ENCODE peak calls at places on chromosomes 2 and 18, in four cellular contexts. One of them, this sample, is unnamed.

GRCh38 chr2:122218596-122218995 is 463.1 kb downstream of the TSN start:
- DNase-seq in WERI-Rb-1: no peak
- DNase-seq in hepatocyte: no peak
- DNase-seq in H9: no peak
- DNase-seq in this sample: no peak

GRCh38 chr2:227406177-227407031 is 18.7 kb upstream of the SCYGR1 start:
- DNase-seq in WERI-Rb-1: peak; percentile 50
- DNase-seq in hepatocyte: peak; percentile 93
- DNase-seq in H9: peak; percentile 72
- DNase-seq in this sample: peak; percentile 87

GRCh38 chr18:68104036-68104435 is 587.5 kb upstream of the DSEL start:
- DNase-seq in WERI-Rb-1: no peak
- DNase-seq in hepatocyte: no peak
- DNase-seq in H9: no peak
- DNase-seq in this sample: no peak

GRCh38 chr18:64276736-64277135 is 127.8 kb upstream of the LINC00305 start:
- DNase-seq in WERI-Rb-1: no peak
- DNase-seq in hepatocyte: no peak
- DNase-seq in H9: no peak
- DNase-seq in this sample: no peak

GRCh38 chr18:37481491-37481890 is 84.1 kb downstream of the CELF4 start:
- DNase-seq in WERI-Rb-1: no peak
- DNase-seq in hepatocyte: no peak
- DNase-seq in H9: no peak
- DNase-seq in this sample: no peak

GRCh38 chr2:209579236-209579749 is 155.4 kb downstream of the MAP2 start:
- DNase-seq in WERI-Rb-1: peak; percentile 68
- DNase-seq in hepatocyte: no peak
- DNase-seq in H9: peak; percentile 31
- DNase-seq in this sample: peak; percentile 63

GRCh38 chr18:80200171-80200931 is 47.0 kb downstream of the PARD6G start:
- DNase-seq in WERI-Rb-1: peak; percentile 82
- DNase-seq in hepatocyte: peak; percentile 39
- DNase-seq in H9: peak; percentile 54
- DNase-seq in this sample: no peak

GRCh38 chr2:162118166-162119031 is 33.6 kb downstream of the GCG start:
- DNase-seq in WERI-Rb-1: no peak
- DNase-seq in hepatocyte: no peak
- DNase-seq in H9: no peak
- DNase-seq in this sample: no peak

GRCh38 chr2:227256605-227257004 is 68.4 kb upstream of the MFF start:
- DNase-seq in WERI-Rb-1: no peak
- DNase-seq in hepatocyte: no peak
- DNase-seq in H9: no peak
- DNase-seq in this sample: no peak

GRCh38 chr18:73136134-73136533 is 268.3 kb upstream of the NETO1 start:
- DNase-seq in WERI-Rb-1: no peak
- DNase-seq in hepatocyte: peak; percentile 8
- DNase-seq in H9: no peak
- DNase-seq in this sample: no peak

GRCh38 chr18:23238651-23239349 is 103.5 kb downstream of the CABLES1 start:
- DNase-seq in WERI-Rb-1: no peak
- DNase-seq in hepatocyte: no peak
- DNase-seq in H9: no peak
- DNase-seq in this sample: no peak

GRCh38 chr2:84300030-84301029 is 158.8 kb downstream of the SUCLG1 start:
- DNase-seq in WERI-Rb-1: no peak
- DNase-seq in hepatocyte: no peak
- DNase-seq in H9: no peak
- DNase-seq in this sample: no peak

GRCh38 chr2:134108124-134108523 is 145.7 kb upstream of the MGAT5 start:
- DNase-seq in WERI-Rb-1: no peak
- DNase-seq in hepatocyte: no peak
- DNase-seq in H9: no peak
- DNase-seq in this sample: no peak

GRCh38 chr2:18922276-18922675 is 332.9 kb upstream of the NT5C1B start:
- DNase-seq in WERI-Rb-1: no peak
- DNase-seq in hepatocyte: no peak
- DNase-seq in H9: no peak
- DNase-seq in this sample: no peak

GRCh38 chr2:120740375-120740764 is 4.7 kb downstream of the GLI2 start:
- DNase-seq in WERI-Rb-1: no peak
- DNase-seq in hepatocyte: no peak
- DNase-seq in H9: peak; percentile 54
- DNase-seq in this sample: no peak

GRCh38 chr2:181953773-181954537 is 31.7 kb upstream of the PPP1R1C start:
- DNase-seq in WERI-Rb-1: peak; percentile 74
- DNase-seq in hepatocyte: peak; percentile 84
- DNase-seq in H9: peak; percentile 82
- DNase-seq in this sample: peak; percentile 72

GRCh38 chr18:24558403-24558802 is 98.0 kb downstream of the HRH4 start:
- DNase-seq in WERI-Rb-1: no peak
- DNase-seq in hepatocyte: no peak
- DNase-seq in H9: no peak
- DNase-seq in this sample: no peak

GRCh38 chr2:15595936-15596335 is 4.3 kb downstream of the DDX1 start:
- DNase-seq in WERI-Rb-1: no peak
- DNase-seq in hepatocyte: no peak
- DNase-seq in H9: no peak
- DNase-seq in this sample: no peak

GRCh38 chr2:152242787-152243472 is 67.4 kb upstream of the STAM2 start:
- DNase-seq in WERI-Rb-1: peak; percentile 48
- DNase-seq in hepatocyte: peak; percentile 52
- DNase-seq in H9: no peak
- DNase-seq in this sample: no peak

GRCh38 chr18:6370886-6371635 is 43.6 kb downstream of the L3MBTL4 start:
- DNase-seq in WERI-Rb-1: no peak
- DNase-seq in hepatocyte: peak; percentile 41
- DNase-seq in H9: no peak
- DNase-seq in this sample: no peak

GRCh38 chr2:7841751-7842150 is 840.1 kb upstream of the ID2 start:
- DNase-seq in WERI-Rb-1: no peak
- DNase-seq in hepatocyte: no peak
- DNase-seq in H9: no peak
- DNase-seq in this sample: no peak

GRCh38 chr18:3979024-3979423 is 476.1 kb downstream of the DLGAP1 start:
- DNase-seq in WERI-Rb-1: no peak
- DNase-seq in hepatocyte: no peak
- DNase-seq in H9: no peak
- DNase-seq in this sample: no peak

GRCh38 chr2:234278556-234279286 is 218.2 kb downstream of the ARL4C start:
- DNase-seq in WERI-Rb-1: no peak
- DNase-seq in hepatocyte: no peak
- DNase-seq in H9: no peak
- DNase-seq in this sample: no peak

GRCh38 chr18:13376298-13376840 is 157.8 kb downstream of the LDLRAD4 start:
- DNase-seq in WERI-Rb-1: no peak
- DNase-seq in hepatocyte: no peak
- DNase-seq in H9: no peak
- DNase-seq in this sample: no peak

GRCh38 chr18:64982414-64983096 is 768.3 kb upstream of the CDH7 start:
- DNase-seq in WERI-Rb-1: no peak
- DNase-seq in hepatocyte: peak; percentile 11
- DNase-seq in H9: no peak
- DNase-seq in this sample: no peak

GRCh38 chr2:234863043-234863934 is 88.5 kb upstream of the SH3BP4 start:
- DNase-seq in WERI-Rb-1: peak; percentile 45
- DNase-seq in hepatocyte: peak; percentile 29
- DNase-seq in H9: no peak
- DNase-seq in this sample: no peak

GRCh38 chr2:23604731-23605130 is 219.8 kb downstream of the KLHL29 start:
- DNase-seq in WERI-Rb-1: no peak
- DNase-seq in hepatocyte: no peak
- DNase-seq in H9: no peak
- DNase-seq in this sample: no peak

GRCh38 chr2:54041135-54041534 is 70.3 kb upstream of the PSME4 start:
- DNase-seq in WERI-Rb-1: no peak
- DNase-seq in hepatocyte: no peak
- DNase-seq in H9: no peak
- DNase-seq in this sample: no peak

GRCh38 chr2:406876-407275 is 119.0 kb upstream of the ALKAL2 start:
- DNase-seq in WERI-Rb-1: no peak
- DNase-seq in hepatocyte: no peak
- DNase-seq in H9: peak; percentile 4
- DNase-seq in this sample: no peak

GRCh38 chr2:101479328-101479727 is 4.4 kb upstream of the RFX8 start:
- DNase-seq in WERI-Rb-1: no peak
- DNase-seq in hepatocyte: no peak
- DNase-seq in H9: no peak
- DNase-seq in this sample: no peak

GRCh38 chr2:136527560-136527959 is 237.8 kb upstream of the THSD7B start:
- DNase-seq in WERI-Rb-1: no peak
- DNase-seq in hepatocyte: peak; percentile 75
- DNase-seq in H9: peak; percentile 50
- DNase-seq in this sample: no peak

GRCh38 chr2:225456619-225457260 is 57.2 kb downstream of the NYAP2 start:
- DNase-seq in WERI-Rb-1: no peak
- DNase-seq in hepatocyte: no peak
- DNase-seq in H9: no peak
- DNase-seq in this sample: no peak

GRCh38 chr2:68253211-68254068 is 1.1 kb upstream of the PPP3R1 start:
- DNase-seq in WERI-Rb-1: no peak
- DNase-seq in hepatocyte: peak; percentile 52
- DNase-seq in H9: no peak
- DNase-seq in this sample: no peak

GRCh38 chr2:24873619-24874018 is 46.4 kb downstream of the ADCY3 start:
- DNase-seq in WERI-Rb-1: no peak
- DNase-seq in hepatocyte: no peak
- DNase-seq in H9: no peak
- DNase-seq in this sample: no peak

GRCh38 chr2:15631883-15632282 is 40.2 kb downstream of the DDX1 start:
- DNase-seq in WERI-Rb-1: no peak
- DNase-seq in hepatocyte: no peak
- DNase-seq in H9: no peak
- DNase-seq in this sample: no peak

GRCh38 chr2:62663443-62663842 is 42.1 kb upstream of the EHBP1 start:
- DNase-seq in WERI-Rb-1: no peak
- DNase-seq in hepatocyte: peak; percentile 38
- DNase-seq in H9: no peak
- DNase-seq in this sample: no peak
- H3K27ac ChIP-seq in WERI-Rb-1: no peak overlapping the region
- H3K27ac ChIP-seq in hepatocyte: peak overlapping the region; percentile 79
- H3K27ac ChIP-seq in H9: no peak overlapping the region
- H3K27ac ChIP-seq in this sample: no peak overlapping the region

DNA sequence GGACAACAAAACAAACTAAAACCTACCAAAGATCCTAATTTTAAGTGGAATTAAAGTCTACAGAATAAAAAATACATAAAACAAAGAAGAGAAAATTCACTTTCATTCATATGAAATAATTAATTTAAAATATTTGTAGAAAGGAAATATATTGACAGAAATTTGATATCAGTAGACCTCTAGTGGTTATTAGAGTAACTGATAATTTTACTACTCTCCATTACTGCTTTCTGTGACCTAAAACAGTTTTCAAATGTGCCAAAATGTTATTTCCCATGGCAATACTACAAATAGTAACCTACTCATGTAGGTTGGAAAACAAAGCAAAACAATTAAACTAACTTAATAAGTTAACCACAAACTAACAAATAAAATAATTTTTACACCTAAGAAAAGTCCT is 147.1 kb downstream of the NOL4 start:
- DNase-seq in WERI-Rb-1: no peak
- DNase-seq in hepatocyte: no peak
- DNase-seq in H9: no peak
- DNase-seq in this sample: no peak
- TF ChIP-seq CTCF in WERI-Rb-1: no peak
- TF ChIP-seq CTCF in hepatocyte: peak; percentile 13
- TF ChIP-seq CTCF in H9: peak; percentile 50
- TF ChIP-seq CTCF in this sample: no peak

GRCh38 chr2:12884713-12885282 is 168.1 kb downstream of the TRIB2 start:
- DNase-seq in WERI-Rb-1: no peak
- DNase-seq in hepatocyte: no peak
- DNase-seq in H9: no peak
- DNase-seq in this sample: peak; percentile 80
- H3K27ac ChIP-seq in WERI-Rb-1: no peak overlapping the region
- H3K27ac ChIP-seq in hepatocyte: no peak overlapping the region
- H3K27ac ChIP-seq in H9: no peak overlapping the region
- H3K27ac ChIP-seq in this sample: no peak overlapping the region

GRCh38 chr18:70464343-70465114 is 175.7 kb downstream of the SOCS6 start:
- DNase-seq in WERI-Rb-1: peak; percentile 71
- DNase-seq in hepatocyte: peak; percentile 82
- DNase-seq in H9: peak; percentile 78
- DNase-seq in this sample: no peak
- TF ChIP-seq CTCF in WERI-Rb-1: peak; percentile 52
- TF ChIP-seq CTCF in hepatocyte: peak; percentile 40
- TF ChIP-seq CTCF in H9: peak; percentile 56
- TF ChIP-seq CTCF in this sample: no peak

GRCh38 chr2:231673348-231673770 is 35.0 kb upstream of the PTMA start:
- DNase-seq in WERI-Rb-1: peak; percentile 95
- DNase-seq in hepatocyte: peak; percentile 76
- DNase-seq in H9: peak; percentile 98
- DNase-seq in this sample: peak; percentile 72
- H3K27ac ChIP-seq in WERI-Rb-1: peak overlapping the region; percentile 99
- H3K27ac ChIP-seq in hepatocyte: peak overlapping the region; percentile 89
- H3K27ac ChIP-seq in H9: peak overlapping the region; percentile 31
- H3K27ac ChIP-seq in this sample: peak overlapping the region; percentile 93

DNA sequence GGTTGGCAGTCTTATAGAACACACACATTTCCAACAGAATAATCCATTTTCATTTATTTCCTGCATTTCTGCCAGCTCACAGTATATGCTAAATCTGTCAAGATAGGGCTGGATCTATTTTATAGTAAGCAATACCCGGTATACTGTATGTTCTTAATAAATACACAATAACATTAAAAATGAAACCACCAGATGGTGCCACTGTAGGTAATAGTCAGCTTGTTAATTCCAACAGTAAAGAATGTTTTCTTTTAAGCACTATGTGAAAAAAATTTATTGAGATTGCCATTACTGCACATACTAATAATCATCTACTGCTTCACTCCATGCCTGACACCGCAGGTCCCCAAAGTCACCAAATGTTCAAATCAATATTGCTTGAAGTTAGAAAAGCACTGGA is 131.4 kb upstream of the PGAP1 start:
- DNase-seq in WERI-Rb-1: no peak
- DNase-seq in hepatocyte: no peak
- DNase-seq in H9: no peak
- DNase-seq in this sample: no peak
- TF ChIP-seq CTCF in WERI-Rb-1: no peak
- TF ChIP-seq CTCF in hepatocyte: no peak
- TF ChIP-seq CTCF in H9: no peak
- TF ChIP-seq CTCF in this sample: no peak

GRCh38 chr2:119339562-119339923 is 27.1 kb downstream of the C2orf76 start:
- DNase-seq in WERI-Rb-1: no peak
- DNase-seq in hepatocyte: no peak
- DNase-seq in H9: no peak
- DNase-seq in this sample: no peak
- H3K27ac ChIP-seq in WERI-Rb-1: no peak overlapping the region
- H3K27ac ChIP-seq in hepatocyte: no peak overlapping the region
- H3K27ac ChIP-seq in H9: no peak overlapping the region
- H3K27ac ChIP-seq in this sample: no peak overlapping the region

This sample was measured in ascending aorta.